ENCODE peak calls at places on chromosome 20, in four cellular contexts. One of them, this sample, is unnamed.

GRCh38 chr20:19079536-19080299 is 132.7 kb upstream of the SLC24A3 start:
- DNase-seq in fibroblast of lung: no peak
- DNase-seq in GM23248: peak; percentile 4
- DNase-seq in ascending aorta: no peak
- DNase-seq in this sample: no peak

GRCh38 chr20:1895674-1896496 is 678 bp downstream of the SIRPA start:
- DNase-seq in fibroblast of lung: no peak
- DNase-seq in GM23248: peak; percentile 65
- DNase-seq in ascending aorta: no peak
- DNase-seq in this sample: no peak

GRCh38 chr20:34127787-34128186 is 15.7 kb upstream of the EIF2S2 start:
- DNase-seq in fibroblast of lung: no peak
- DNase-seq in GM23248: no peak
- DNase-seq in ascending aorta: no peak
- DNase-seq in this sample: no peak

GRCh38 chr20:839015-839414 is 5.5 kb downstream of the FAM110A start:
- DNase-seq in GM23248: no peak
- DNase-seq in ascending aorta: no peak
- DNase-seq in fibroblast of lung: no peak
- DNase-seq in this sample: no peak

GRCh38 chr20:8438748-8439147 is 306.7 kb downstream of the PLCB1 start:
- DNase-seq in fibroblast of lung: no peak
- DNase-seq in GM23248: no peak
- DNase-seq in ascending aorta: no peak
- DNase-seq in this sample: no peak

GRCh38 chr20:35954907-35955251 is 577 bp upstream of the SCAND1 start:
- DNase-seq in ascending aorta: no peak
- DNase-seq in fibroblast of lung: peak; percentile 35
- DNase-seq in GM23248: peak; percentile 77
- DNase-seq in this sample: no peak

GRCh38 chr20:46928580-46929132 is 34.0 kb downstream of the EYA2 start:
- DNase-seq in GM23248: peak; percentile 75
- DNase-seq in ascending aorta: no peak
- DNase-seq in fibroblast of lung: peak; percentile 31
- DNase-seq in this sample: no peak

GRCh38 chr20:11379257-11380011 is 538.3 kb upstream of the BTBD3 start:
- DNase-seq in ascending aorta: no peak
- DNase-seq in GM23248: no peak
- DNase-seq in fibroblast of lung: no peak
- DNase-seq in this sample: no peak

GRCh38 chr20:61307686-61308085 is 55.6 kb downstream of the CDH4 start:
- DNase-seq in GM23248: no peak
- DNase-seq in fibroblast of lung: no peak
- DNase-seq in ascending aorta: no peak
- DNase-seq in this sample: no peak

GRCh38 chr20:64010711-64011237 is 25.2 kb upstream of the C20orf204 start:
- DNase-seq in fibroblast of lung: no peak
- DNase-seq in ascending aorta: no peak
- DNase-seq in GM23248: peak; percentile 63
- DNase-seq in this sample: no peak

GRCh38 chr20:64033981-64034493 is 1.9 kb upstream of the C20orf204 start:
- DNase-seq in ascending aorta: no peak
- DNase-seq in GM23248: no peak
- DNase-seq in fibroblast of lung: no peak
- DNase-seq in this sample: no peak

GRCh38 chr20:50347568-50347981 is 156.9 kb downstream of the CEBPB start:
- DNase-seq in fibroblast of lung: no peak
- DNase-seq in GM23248: no peak
- DNase-seq in ascending aorta: no peak
- DNase-seq in this sample: no peak

GRCh38 chr20:50348118-50348517 is 157.5 kb downstream of the CEBPB start:
- DNase-seq in fibroblast of lung: peak; percentile 15
- DNase-seq in GM23248: no peak
- DNase-seq in ascending aorta: no peak
- DNase-seq in this sample: no peak

GRCh38 chr20:50344232-50345071 is 153.8 kb downstream of the CEBPB start:
- DNase-seq in GM23248: no peak
- DNase-seq in fibroblast of lung: no peak
- DNase-seq in ascending aorta: no peak
- DNase-seq in this sample: no peak

GRCh38 chr20:50345712-50346371 is 155.2 kb downstream of the CEBPB start:
- DNase-seq in GM23248: no peak
- DNase-seq in fibroblast of lung: no peak
- DNase-seq in ascending aorta: no peak
- DNase-seq in this sample: no peak

DNA sequence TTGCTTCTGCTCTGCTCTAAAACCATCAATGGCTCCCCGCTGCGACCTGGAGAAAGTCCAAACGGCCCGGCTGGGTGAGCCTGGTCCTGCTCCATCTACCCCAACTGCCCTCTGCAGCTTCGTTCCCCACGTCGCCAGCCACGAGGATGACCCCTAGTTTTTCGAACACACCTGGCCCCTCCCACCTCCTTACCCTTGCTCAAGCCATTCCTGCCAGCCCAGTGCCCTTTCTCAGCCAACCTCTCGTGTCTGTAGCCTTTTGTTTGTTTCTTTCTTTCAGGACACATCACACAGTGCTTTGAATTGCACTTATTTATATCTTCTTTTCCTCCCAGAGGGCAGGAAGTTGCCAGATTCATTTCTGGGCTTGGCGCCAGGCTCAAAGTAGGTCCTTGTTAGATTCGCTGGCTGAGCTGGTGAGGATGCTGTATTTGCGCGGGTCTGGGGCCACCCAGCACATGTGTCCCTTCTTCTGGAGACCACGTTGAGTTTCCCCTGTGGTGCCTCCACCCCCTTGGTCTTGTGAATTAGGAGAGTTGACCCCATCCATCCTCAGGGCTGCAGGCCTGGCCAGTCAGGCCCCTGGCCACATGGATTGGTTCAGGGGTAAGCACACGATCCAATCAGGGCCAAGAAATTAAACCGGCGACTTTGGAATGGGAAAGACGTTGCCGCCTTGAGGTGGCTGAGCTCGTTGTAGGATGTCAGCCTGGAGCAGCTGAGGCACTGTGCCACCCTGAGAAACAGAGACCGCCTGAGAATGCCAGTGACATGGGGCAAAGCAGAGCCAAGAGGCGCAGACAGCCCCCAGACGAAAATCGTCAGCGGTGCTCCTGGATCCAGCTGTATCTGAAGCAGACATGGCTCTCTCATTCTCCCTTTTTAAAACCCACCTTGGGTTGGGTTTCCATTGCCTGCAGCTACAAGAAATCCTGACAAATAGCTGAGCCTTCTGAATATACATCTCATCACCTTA is 156.0 kb downstream of the CEBPB start:
- DNase-seq in fibroblast of lung: peak; percentile 82
- DNase-seq in ascending aorta: peak; percentile 71
- DNase-seq in GM23248: peak; percentile 90
- DNase-seq in this sample: no peak
- H3K27ac ChIP-seq in fibroblast of lung: peak overlapping the region; percentile 17
- H3K27ac ChIP-seq in ascending aorta: peak overlapping the region; percentile 77
- H3K27ac ChIP-seq in GM23248: peak overlapping the region; percentile 46
- H3K27ac ChIP-seq in this sample: no peak overlapping the region

DNA sequence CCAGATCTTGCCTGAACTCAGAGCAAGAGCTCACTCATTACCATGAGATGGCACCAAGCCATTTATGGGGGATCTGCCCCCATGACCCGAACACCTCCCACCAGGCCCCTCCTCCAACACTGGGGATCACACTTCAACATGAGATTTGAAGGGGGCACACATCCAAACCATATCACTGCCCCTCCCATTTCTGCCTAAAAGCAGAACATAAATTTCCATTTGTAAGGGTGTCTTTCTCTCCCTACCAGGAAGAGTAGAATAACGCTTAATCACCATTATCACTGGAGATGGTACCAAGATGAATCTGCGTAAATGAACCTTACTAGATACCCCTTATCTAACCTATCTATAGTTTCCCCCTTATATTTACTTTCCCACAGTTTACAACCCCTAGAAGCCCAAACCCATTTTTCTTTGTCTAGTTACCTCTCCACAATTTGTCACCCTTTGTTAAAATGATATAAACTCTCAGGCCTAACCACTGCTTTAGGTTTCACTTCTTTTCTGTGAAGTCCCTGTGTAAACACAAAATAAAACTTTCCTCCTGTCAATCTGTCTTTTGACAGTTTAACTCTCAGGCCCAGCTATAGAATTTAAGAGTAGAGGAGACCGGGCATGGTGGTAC is 45.6 kb downstream of the PCNA start:
- DNase-seq in fibroblast of lung: no peak
- DNase-seq in ascending aorta: no peak
- DNase-seq in GM23248: no peak
- DNase-seq in this sample: no peak
- H3K27ac ChIP-seq in fibroblast of lung: no peak overlapping the region
- H3K27ac ChIP-seq in ascending aorta: peak overlapping the region; percentile 69
- H3K27ac ChIP-seq in GM23248: peak overlapping the region; percentile 67
- H3K27ac ChIP-seq in this sample: no peak overlapping the region

DNA sequence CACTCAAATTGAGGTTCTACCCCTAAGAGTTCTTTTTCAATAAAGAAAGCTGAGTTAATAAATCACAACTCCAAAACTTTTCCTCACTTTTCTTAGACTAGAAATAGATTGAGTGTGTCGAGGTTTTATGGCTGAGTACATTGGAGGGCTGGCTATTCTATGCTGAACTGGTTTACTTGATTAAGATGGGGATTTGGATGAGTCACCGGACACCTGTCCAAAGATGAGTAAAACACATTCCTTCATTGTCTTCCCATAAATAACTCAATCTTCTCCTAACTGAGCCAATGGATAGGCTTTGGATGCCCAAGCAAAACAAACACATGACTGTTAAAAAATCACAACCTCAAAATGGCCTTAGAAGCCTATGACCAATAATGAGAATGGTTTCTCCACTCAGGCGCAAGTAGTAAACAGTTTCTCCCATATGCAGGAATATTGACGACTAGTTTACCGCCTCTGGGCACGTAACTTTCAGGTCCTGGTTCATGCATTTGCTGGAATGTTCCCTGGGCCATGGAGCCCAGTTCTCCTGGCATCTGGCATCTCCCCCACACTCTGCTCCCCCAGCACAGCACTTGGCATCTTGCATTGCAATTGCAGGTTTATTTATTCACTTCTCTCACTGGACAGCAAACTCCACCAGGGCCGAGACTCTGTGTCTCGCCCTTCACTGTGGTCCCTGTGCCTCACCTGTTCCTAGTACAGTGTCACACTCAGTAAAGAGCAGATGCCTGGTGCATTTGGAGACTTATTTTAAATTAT is 43.9 kb downstream of the BCAS1 start:
- DNase-seq in GM23248: no peak
- DNase-seq in fibroblast of lung: no peak
- DNase-seq in ascending aorta: no peak
- DNase-seq in this sample: no peak
- H3K27ac ChIP-seq in GM23248: no peak overlapping the region
- H3K27ac ChIP-seq in fibroblast of lung: no peak overlapping the region
- H3K27ac ChIP-seq in ascending aorta: no peak overlapping the region
- H3K27ac ChIP-seq in this sample: no peak overlapping the region

DNA sequence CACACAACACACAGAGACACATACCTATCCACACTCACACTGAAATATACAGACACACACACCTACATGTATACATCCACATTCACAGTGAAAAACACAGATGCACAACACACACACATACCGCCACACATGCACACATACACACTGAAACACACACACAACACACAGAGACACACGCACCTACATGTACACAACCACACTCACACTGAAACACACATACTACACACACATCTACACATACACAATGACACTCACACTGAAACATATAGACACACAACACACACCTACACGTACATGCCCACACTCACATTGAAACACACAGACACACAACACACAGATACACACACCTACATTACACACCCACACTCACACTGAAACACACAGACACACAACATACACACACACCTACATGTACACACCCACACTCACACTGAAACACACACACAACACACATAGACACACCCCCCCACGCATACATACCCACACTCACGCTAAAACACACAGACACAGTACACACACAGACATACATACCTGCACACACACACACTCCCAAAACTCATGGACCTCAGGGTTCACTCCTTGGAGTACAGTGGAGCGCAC is 1.4 kb upstream of the CST11 start:
- DNase-seq in ascending aorta: no peak
- DNase-seq in GM23248: no peak
- DNase-seq in fibroblast of lung: no peak
- DNase-seq in this sample: no peak
- H3K27ac ChIP-seq in ascending aorta: no peak overlapping the region
- H3K27ac ChIP-seq in GM23248: no peak overlapping the region
- H3K27ac ChIP-seq in fibroblast of lung: no peak overlapping the region
- H3K27ac ChIP-seq in this sample: no peak overlapping the region

GRCh38 chr20:31989030-31989645 is 21.1 kb upstream of the CCM2L start:
- DNase-seq in ascending aorta: no peak
- DNase-seq in GM23248: no peak
- DNase-seq in fibroblast of lung: no peak
- DNase-seq in this sample: no peak

GRCh38 chr20:31988430-31989015 is 20.6 kb downstream of the XKR7 start:
- DNase-seq in GM23248: no peak
- DNase-seq in ascending aorta: no peak
- DNase-seq in fibroblast of lung: no peak
- DNase-seq in this sample: no peak

GRCh38 chr20:31981784-31982183 is 13.8 kb downstream of the XKR7 start:
- DNase-seq in GM23248: no peak
- DNase-seq in fibroblast of lung: no peak
- DNase-seq in ascending aorta: no peak
- DNase-seq in this sample: no peak

GRCh38 chr20:31987744-31988143 is 19.8 kb downstream of the XKR7 start:
- DNase-seq in fibroblast of lung: no peak
- DNase-seq in GM23248: peak; percentile 32
- DNase-seq in ascending aorta: no peak
- DNase-seq in this sample: no peak

GRCh38 chr20:31985152-31985551 is 17.2 kb downstream of the XKR7 start:
- DNase-seq in ascending aorta: no peak
- DNase-seq in fibroblast of lung: no peak
- DNase-seq in GM23248: no peak
- DNase-seq in this sample: no peak
- H3K27ac ChIP-seq in ascending aorta: no peak overlapping the region
- H3K27ac ChIP-seq in fibroblast of lung: no peak overlapping the region
- H3K27ac ChIP-seq in GM23248: no peak overlapping the region
- H3K27ac ChIP-seq in this sample: no peak overlapping the region

GRCh38 chr20:45059022-45059728 is 41.8 kb downstream of the KCNS1 start:
- DNase-seq in ascending aorta: no peak
- DNase-seq in GM23248: peak; percentile 73
- DNase-seq in fibroblast of lung: peak; percentile 65
- DNase-seq in this sample: no peak

GRCh38 chr20:45061244-45061643 is 39.7 kb downstream of the KCNS1 start:
- DNase-seq in GM23248: peak; percentile 95
- DNase-seq in ascending aorta: no peak
- DNase-seq in fibroblast of lung: peak; percentile 96
- DNase-seq in this sample: no peak

GRCh38 chr20:45060341-45060740 is 40.6 kb downstream of the KCNS1 start:
- DNase-seq in fibroblast of lung: no peak
- DNase-seq in GM23248: no peak
- DNase-seq in ascending aorta: no peak
- DNase-seq in this sample: no peak

GRCh38 chr20:45056473-45057148 is 44.3 kb downstream of the KCNS1 start:
- DNase-seq in GM23248: no peak
- DNase-seq in ascending aorta: no peak
- DNase-seq in fibroblast of lung: no peak
- DNase-seq in this sample: no peak

GRCh38 chr20:45058168-45058850 is 42.6 kb downstream of the KCNS1 start:
- DNase-seq in ascending aorta: no peak
- DNase-seq in GM23248: no peak
- DNase-seq in fibroblast of lung: no peak
- DNase-seq in this sample: no peak
- H3K27ac ChIP-seq in ascending aorta: no peak overlapping the region
- H3K27ac ChIP-seq in GM23248: no peak overlapping the region
- H3K27ac ChIP-seq in fibroblast of lung: no peak overlapping the region
- H3K27ac ChIP-seq in this sample: no peak overlapping the region

GRCh38 chr20:58084566-58084965 is 143.9 kb downstream of the ANKRD60 start:
- DNase-seq in fibroblast of lung: no peak
- DNase-seq in GM23248: no peak
- DNase-seq in ascending aorta: no peak
- DNase-seq in this sample: no peak
- H3K27ac ChIP-seq in fibroblast of lung: no peak overlapping the region
- H3K27ac ChIP-seq in GM23248: no peak overlapping the region
- H3K27ac ChIP-seq in ascending aorta: no peak overlapping the region
- H3K27ac ChIP-seq in this sample: no peak overlapping the region

This sample was measured in CD4-positive, alpha-beta T cell.